ENCODE peak calls at places on chromosomes 6 and 20, in five cellular contexts. V, P, I, W and O are unnamed samples.

GRCh38 chr20:38386852-38387251 is 40.6 kb downstream of the LBP start:
- DNase-seq in I (peak; percentile 71), V (no peak), W (no peak), P (no peak), O (no peak)

GRCh38 chr20:50130995-50131394 is 18.0 kb upstream of the UBE2V1 start:
- DNase-seq in P (no peak), V (no peak), W (no peak), I (no peak), O (no peak)

GRCh38 chr6:98687776-98688175 is 146.6 kb upstream of the POU3F2 start:
- DNase-seq in W (no peak), I (no peak), V (no peak), P (no peak), O (no peak)

GRCh38 chr20:25553819-25554296 is 31.5 kb downstream of the NINL start:
- DNase-seq in P (no peak), I (no peak), V (no peak), W (no peak), O (no peak)

GRCh38 chr6:106142876-106143431 is 56.8 kb downstream of the PRDM1 start:
- DNase-seq in W (no peak), I (no peak), P (no peak), V (no peak), O (no peak)

GRCh38 chr20:37565134-37565811 is 37.6 kb upstream of the BLCAP start:
- DNase-seq in I (peak; percentile 40), W (no peak), V (no peak), P (peak; percentile 65), O (no peak)

GRCh38 chr20:14055127-14055742 is 59.9 kb downstream of the MACROD2 start:
- DNase-seq in P (peak; percentile 79), I (no peak), V (peak; percentile 15), W (no peak), O (peak; percentile 41)

GRCh38 chr6:107620736-107621135 is 130.8 kb downstream of the SOBP start:
- DNase-seq in I (no peak), V (no peak), P (no peak), W (no peak), O (no peak)

GRCh38 chr20:19314619-19315018 is 102.2 kb downstream of the SLC24A3 start:
- DNase-seq in V (no peak), P (no peak), W (no peak), I (no peak), O (no peak)

GRCh38 chr20:25623225-25623735 is 534 bp downstream of the NANP start:
- DNase-seq in I (peak; percentile 78), P (peak; percentile 41), W (peak; percentile 47), V (no peak), O (peak; percentile 44)

GRCh38 chr20:1336699-1337387 is 7.9 kb upstream of the SDCBP2 start:
- DNase-seq in V (no peak), W (peak; percentile 86), I (peak; percentile 80), P (no peak), O (no peak)

GRCh38 chr6:129895692-129896091 is 34.6 kb upstream of the TMEM244 start:
- DNase-seq in P (no peak), W (no peak), I (no peak), V (no peak), O (no peak)

GRCh38 chr20:57568088-57568896 is 7.4 kb downstream of the PCK1 start:
- DNase-seq in P (no peak), W (no peak), V (no peak), I (no peak), O (no peak)

GRCh38 chr6:76465410-76465809 is 392.9 kb upstream of the IMPG1 start:
- DNase-seq in W (no peak), I (no peak), V (no peak), P (no peak), O (no peak)

GRCh38 chr20:38700146-38700545 is 24.1 kb upstream of the SLC32A1 start:
- DNase-seq in I (no peak), W (no peak), V (peak; percentile 40), P (no peak), O (no peak)

GRCh38 chr6:34241351-34242215 is 4.9 kb downstream of the HMGA1 start:
- DNase-seq in P (no peak), V (peak; percentile 7), I (no peak), W (no peak), O (no peak)

GRCh38 chr20:33672426-33673114 is 1.7 kb downstream of the NECAB3 start:
- DNase-seq in P (no peak), I (no peak), V (peak; percentile 57), W (no peak), O (no peak)

GRCh38 chr6:129701721-129702455 is 8.1 kb downstream of the ARHGAP18 start:
- DNase-seq in W (no peak), I (no peak), V (no peak), P (no peak), O (no peak)

GRCh38 chr6:133435065-133435728 is 194.0 kb downstream of the EYA4 start:
- DNase-seq in I (no peak), P (no peak), V (no peak), W (no peak), O (no peak)

GRCh38 chr6:44263357-44264100 is 1.8 kb downstream of the NFKBIE start:
- DNase-seq in P (no peak), W (no peak), I (no peak), V (no peak), O (no peak)

GRCh38 chr20:24149881-24150307 is 161.3 kb upstream of the GGTLC1 start:
- DNase-seq in V (peak; percentile 47), P (peak; percentile 64), W (peak; percentile 48), I (no peak), O (peak; percentile 67)

GRCh38 chr20:18717062-18717461 is 96.5 kb upstream of the SCP2D1 start:
- DNase-seq in V (no peak), P (no peak), W (no peak), I (no peak), O (no peak)

GRCh38 chr20:37873909-37874308 is 29.0 kb upstream of the VSTM2L start:
- DNase-seq in V (no peak), P (peak; percentile 49), I (no peak), W (no peak), O (no peak)

GRCh38 chr6:7129784-7130569 is 22.2 kb downstream of the RREB1 start:
- DNase-seq in V (no peak), W (no peak), I (no peak), P (no peak), O (no peak)

GRCh38 chr20:51446656-51447055 is 95.9 kb downstream of the NFATC2 start:
- DNase-seq in W (no peak), I (no peak), V (peak; percentile 53), P (no peak), O (no peak)

GRCh38 chr20:21509597-21510331 is 4.1 kb downstream of the NKX2-2 start:
- DNase-seq in W (no peak), I (no peak), V (no peak), P (peak; percentile 75), O (no peak)
- TF ChIP-seq CTCF in W (no peak), I (no peak), V (no peak), P (peak; percentile 29), O (no peak)

DNA sequence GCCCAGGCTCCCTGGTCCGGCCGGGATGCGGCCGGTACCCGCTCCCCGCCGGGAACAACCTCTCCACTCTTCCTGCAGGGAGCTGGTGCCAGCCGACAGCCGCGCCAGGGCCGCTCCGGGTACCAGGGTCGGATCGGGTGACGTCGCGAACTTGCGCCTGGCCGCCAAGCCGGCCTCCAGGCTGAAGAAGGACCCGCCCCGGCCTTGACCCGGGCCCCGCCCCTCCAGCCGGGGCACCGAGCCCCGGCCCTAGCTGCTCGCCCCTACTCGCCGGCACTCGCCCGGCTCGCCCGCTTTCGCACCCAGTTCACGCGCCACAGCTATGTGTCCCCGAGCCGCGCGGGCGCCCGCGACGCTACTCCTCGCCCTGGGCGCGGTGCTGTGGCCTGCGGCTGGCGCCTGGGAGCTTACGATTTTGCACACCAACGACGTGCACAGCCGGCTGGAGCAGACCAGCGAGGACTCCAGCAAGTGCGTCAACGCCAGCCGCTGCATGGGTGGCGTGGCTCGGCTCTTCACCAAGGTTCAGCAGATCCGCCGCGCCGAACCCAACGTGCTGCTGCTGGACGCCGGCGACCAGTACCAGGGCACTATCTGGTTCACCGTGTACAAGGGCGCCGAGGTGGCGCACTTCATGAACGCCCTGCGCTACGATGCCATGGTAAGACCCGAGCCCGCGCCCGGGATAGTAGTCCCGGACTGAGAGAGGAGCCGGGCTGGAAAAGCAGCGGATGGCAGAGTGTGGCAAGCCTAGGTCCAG is at the start of gene NT5E:
- DNase-seq in P (peak; percentile 70), W (peak; percentile 72), I (peak; percentile 90), V (no peak), O (peak; percentile 71)
- TF ChIP-seq CTCF in P (no peak), W (no peak), I (no peak), V (no peak), O (no peak)

GRCh38 chr6:111777357-111777756 is 95.9 kb downstream of the FYN start:
- DNase-seq in I (no peak), P (no peak), V (no peak), W (no peak), O (no peak)
- TF ChIP-seq CTCF in I (no peak), P (peak; percentile 20), V (peak; percentile 22), W (peak; percentile 30), O (no peak)

DNA sequence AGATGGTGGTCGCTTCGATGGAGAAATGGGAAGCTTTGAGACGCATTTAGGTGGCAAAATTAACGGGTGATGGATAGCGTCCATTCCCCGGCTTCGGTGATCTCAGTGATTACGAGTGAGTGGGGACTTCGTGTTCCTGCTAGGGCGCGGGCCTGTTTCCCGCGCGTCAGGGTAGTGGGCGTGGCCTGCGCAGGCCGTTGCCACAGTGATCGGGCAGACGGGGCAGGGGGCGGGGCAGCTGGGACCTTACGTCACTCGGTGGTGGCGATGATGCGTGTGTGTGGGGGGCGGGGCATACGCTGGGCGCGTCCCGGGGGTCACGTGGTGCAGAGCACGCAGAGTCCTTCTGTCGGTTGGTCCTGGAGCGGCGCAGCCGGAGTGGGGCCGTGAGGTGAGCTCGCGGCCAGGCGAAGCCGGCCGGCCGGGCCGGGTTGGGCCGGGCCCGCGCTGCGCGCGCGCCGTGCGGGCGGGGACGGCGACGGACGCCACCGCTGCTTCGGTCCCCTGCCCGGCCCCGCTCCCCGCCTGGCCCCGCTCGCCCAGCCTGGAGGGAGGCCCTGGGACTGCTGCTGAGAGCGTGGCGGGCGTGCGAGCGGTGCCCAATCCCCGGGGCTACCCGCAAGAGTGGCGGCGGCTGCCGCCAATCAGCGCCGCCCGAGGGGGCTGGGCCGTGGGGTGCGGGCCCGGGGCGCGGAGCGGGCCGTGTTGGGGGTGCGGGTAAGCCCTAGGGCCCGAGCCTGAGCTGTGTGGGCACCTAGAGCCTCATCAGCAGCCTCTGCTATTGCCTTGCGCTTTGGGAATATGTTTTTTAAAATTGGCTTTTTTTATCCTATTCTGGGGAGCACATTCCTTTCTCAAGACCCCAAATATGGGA is at the start of gene PHF20:
- DNase-seq in P (peak; percentile 98), I (peak; percentile 100), V (peak; percentile 98), W (peak; percentile 100), O (peak; percentile 97)
- TF ChIP-seq CTCF in P (no peak), I (peak; percentile 8), V (no peak), W (no peak), O (no peak)